ENCODE peak calls at places on chromosome 20, in eight cellular contexts. D is gastrocnemius medialis, B is adrenal gland, F is stomach, I is uterus, V is ovary, J is heart left ventricle, Y is endothelial cell of umbilical vein. E is an unnamed sample.

GRCh38 chr20:44863661-44864060 is 21.8 kb upstream of the YWHAB start:
- DNase-seq in Y (no peak), D (no peak), F (peak; percentile 36), J (no peak), V (no peak), I (no peak), B (no peak), E (peak; percentile 29)

GRCh38 chr20:63362426-63363009 is 1.4 kb upstream of the CHRNA4 start:
- DNase-seq in J (peak; percentile 33), D (no peak), B (no peak), F (no peak), I (no peak), Y (no peak), V (no peak), E (no peak)

GRCh38 chr20:14959506-14960493 is 622.4 kb upstream of the FLRT3 start:
- DNase-seq in F (no peak), J (no peak), V (no peak), B (no peak), Y (no peak), I (no peak), D (no peak), E (no peak)

GRCh38 chr20:49701313-49701731 is 12.4 kb downstream of the B4GALT5 start:
- DNase-seq in Y (peak; percentile 58), J (no peak), D (no peak), I (no peak), F (no peak), B (no peak), V (no peak), E (peak; percentile 95)

GRCh38 chr20:25360631-25361286 is 29.9 kb downstream of the ABHD12 start:
- DNase-seq in Y (peak; percentile 45), D (no peak), B (no peak), J (no peak), F (no peak), V (no peak), I (no peak), E (no peak)

GRCh38 chr20:33673411-33674293 is 576 bp downstream of the NECAB3 start:
- DNase-seq in B (peak; percentile 47), I (no peak), V (no peak), F (no peak), Y (no peak), J (no peak), D (no peak), E (no peak)

GRCh38 chr20:63096681-63097335 is 90.0 kb upstream of the BHLHE23 start:
- DNase-seq in Y (no peak), V (peak; percentile 7), B (peak; percentile 8), J (no peak), D (peak; percentile 6), F (no peak), I (no peak), E (no peak)

GRCh38 chr20:51125095-51125494 is 102.2 kb upstream of the KCNG1 start:
- DNase-seq in I (no peak), Y (no peak), F (no peak), D (no peak), V (no peak), J (no peak), B (no peak), E (no peak)

GRCh38 chr20:61696181-61696735 is 369.4 kb downstream of the TAF4 start:
- DNase-seq in F (no peak), B (no peak), J (no peak), Y (no peak), D (no peak), V (no peak), I (no peak), E (no peak)

GRCh38 chr20:50048420-50049166 is 64.4 kb downstream of the UBE2V1 start:
- DNase-seq in D (no peak), F (no peak), Y (no peak), B (no peak), J (no peak), V (no peak), I (no peak), E (no peak)

GRCh38 chr20:6562111-6562510 is 205.4 kb upstream of the BMP2 start:
- DNase-seq in Y (peak; percentile 99), I (no peak), D (no peak), J (no peak), F (no peak), V (no peak), B (no peak), E (no peak)

GRCh38 chr20:12458241-12458640 is 540.5 kb downstream of the BTBD3 start:
- DNase-seq in B (no peak), V (no peak), D (no peak), F (no peak), J (no peak), Y (no peak), I (no peak), E (no peak)

GRCh38 chr20:49660912-49661311 is 52.8 kb downstream of the B4GALT5 start:
- DNase-seq in B (no peak), V (no peak), Y (no peak), D (no peak), F (no peak), I (no peak), J (no peak), E (no peak)

GRCh38 chr20:3000852-3001523 is 42.4 kb upstream of the GNRH2 start:
- DNase-seq in J (no peak), F (no peak), B (no peak), Y (peak; percentile 80), V (no peak), I (no peak), D (no peak), E (peak; percentile 71)

GRCh38 chr20:18857640-18858039 is 44.1 kb downstream of the SCP2D1 start:
- DNase-seq in I (no peak), B (no peak), J (no peak), Y (no peak), V (no peak), F (no peak), D (no peak), E (no peak)

GRCh38 chr20:34724172-34724571 is 20.0 kb downstream of the TP53INP2 start:
- DNase-seq in Y (no peak), F (no peak), J (no peak), V (no peak), D (no peak), I (no peak), B (no peak), E (no peak)

GRCh38 chr20:41360831-41361756 is 5.5 kb downstream of the EMILIN3 start:
- DNase-seq in D (no peak), Y (no peak), F (no peak), V (no peak), B (no peak), I (no peak), J (no peak), E (no peak)
- TF ChIP-seq POLR2A in D (no peak), Y (no peak), F (no peak), V (no peak), B (no peak), I (no peak), J (no peak), E (no peak)

DNA sequence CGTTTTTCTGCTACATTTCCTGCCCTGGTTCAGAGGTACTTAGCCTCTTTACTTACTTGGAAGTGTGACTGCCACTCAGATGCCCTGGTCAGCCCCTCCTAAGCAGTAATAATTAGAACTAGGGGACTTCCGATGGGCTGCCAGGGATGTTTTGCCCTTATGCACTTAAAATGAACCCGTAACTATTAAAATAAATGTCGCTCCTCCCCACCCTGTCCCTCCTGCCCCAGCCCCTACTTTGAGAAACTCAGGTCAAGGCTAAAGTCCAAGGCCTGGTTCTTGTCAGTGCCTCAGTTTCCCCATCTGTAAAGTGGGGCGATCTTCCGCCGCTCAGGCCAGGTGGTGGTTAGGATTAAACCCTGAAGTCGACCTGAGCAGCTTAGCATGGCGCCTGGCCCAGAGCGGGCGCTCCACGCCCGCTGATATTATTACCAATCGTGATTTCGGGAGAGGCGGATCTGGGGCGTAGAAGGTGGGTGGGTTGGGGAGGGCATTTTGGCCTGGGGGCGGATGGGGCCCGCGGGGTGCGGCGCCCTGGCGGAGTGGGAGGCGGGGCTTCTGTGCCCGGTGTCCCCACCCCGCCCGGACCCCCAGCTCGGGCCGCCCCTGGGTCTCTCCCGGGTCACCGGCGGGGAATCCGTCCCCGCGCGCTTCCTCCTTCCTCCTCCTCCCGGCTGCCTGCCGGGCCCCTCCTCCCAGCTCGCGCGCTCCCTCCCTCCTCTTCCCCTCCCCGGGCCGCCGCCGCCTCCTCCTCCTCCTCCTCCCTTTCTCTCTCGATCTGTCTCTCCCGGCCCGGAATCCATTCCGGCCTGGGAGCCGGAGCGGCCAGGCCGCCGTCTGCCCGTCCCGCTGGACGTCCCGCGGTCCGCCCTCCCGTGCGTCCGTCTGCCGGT is at the start of gene SRC:
- DNase-seq in Y (peak; percentile 53), B (peak; percentile 85), J (peak; percentile 91), V (peak; percentile 86), D (peak; percentile 55), I (peak; percentile 89), F (peak; percentile 89), E (no peak)
- TF ChIP-seq POLR2A in Y (peak; percentile 65), B (peak; percentile 60), J (peak; percentile 51), V (peak; percentile 32), D (peak; percentile 12), I (peak; percentile 58), F (no peak), E (no peak)

GRCh38 chr20:46752639-46753235 is 43.3 kb downstream of the SLC2A10 start:
- DNase-seq in D (peak; percentile 17), F (peak; percentile 64), B (peak; percentile 36), I (peak; percentile 47), J (no peak), V (peak; percentile 43), Y (peak; percentile 62), E (peak; percentile 62)

GRCh38 chr20:46751856-46752255 is 42.4 kb downstream of the SLC2A10 start:
- DNase-seq in I (no peak), J (no peak), Y (no peak), B (no peak), D (no peak), F (no peak), V (no peak), E (no peak)

GRCh38 chr20:46746972-46747371 is 37.5 kb downstream of the SLC2A10 start:
- DNase-seq in V (no peak), I (no peak), Y (no peak), F (no peak), B (no peak), J (no peak), D (no peak), E (peak; percentile 9)

GRCh38 chr20:46749164-46749563 is 39.7 kb downstream of the SLC2A10 start:
- DNase-seq in F (no peak), V (no peak), B (no peak), J (no peak), D (no peak), I (no peak), Y (no peak), E (no peak)
- TF ChIP-seq POLR2A in F (no peak), V (no peak), B (no peak), J (no peak), D (no peak), I (no peak), Y (no peak), E (no peak)

GRCh38 chr20:38117205-38117604 is 47.9 kb downstream of the TGM2 start:
- DNase-seq in I (no peak), D (no peak), F (no peak), V (no peak), J (no peak), Y (no peak), B (no peak), E (no peak)

GRCh38 chr20:38115205-38115604 is 49.9 kb downstream of the TGM2 start:
- DNase-seq in V (no peak), F (no peak), D (no peak), Y (no peak), B (peak; percentile 7), I (no peak), J (no peak), E (no peak)

GRCh38 chr20:38117635-38118034 is 47.4 kb downstream of the TGM2 start:
- DNase-seq in B (no peak), J (no peak), V (no peak), D (no peak), I (no peak), F (no peak), Y (peak; percentile 87), E (no peak)

GRCh38 chr20:38115896-38116295 is 49.2 kb downstream of the TGM2 start:
- DNase-seq in F (no peak), I (no peak), Y (no peak), B (no peak), V (no peak), J (no peak), D (no peak), E (no peak)

GRCh38 chr20:38116409-38117165 is 48.5 kb downstream of the TGM2 start:
- DNase-seq in J (no peak), F (no peak), B (no peak), D (no peak), Y (no peak), V (no peak), I (no peak), E (no peak)
- TF ChIP-seq POLR2A in J (no peak), F (no peak), B (no peak), D (no peak), Y (no peak), V (no peak), I (no peak), E (no peak)

E was measured in erythroblast.